ENCODE peak calls at places on chromosomes 5 and 9, in nine cellular contexts. A is H1, I is stomach, L is upper lobe of left lung, B is sigmoid colon, E is tibial nerve, W is transverse colon, J is suprapubic skin, U is GM12878. C is an unnamed sample. For H3K36me3, the result is how much of the 10 kb centered on the place peaks cover.

GRCh38 chr9:130128782-130129424 is 43.3 kb upstream of the NCS1 start:
- DNase-seq in A (no peak), I (no peak), L (no peak), B (no peak), E (peak), W (peak), J (no peak), U (peak), C (no peak)

GRCh38 chr5:39178171-39178570 is 41.2 kb downstream of the FYB1 start:
- DNase-seq in A (no peak), I (no peak), L (no peak), B (no peak), E (no peak), W (no peak), J (no peak), U (no peak), C (no peak)

GRCh38 chr5:119629339-119629738 is at the start of gene FAM170A:
- DNase-seq in A (no peak), I (no peak), L (no peak), B (no peak), E (no peak), W (no peak), J (no peak), U (no peak), C (no peak)

GRCh38 chr5:14029185-14029584 is 84.7 kb upstream of the DNAH5 start:
- DNase-seq in A (no peak), I (no peak), L (no peak), B (no peak), E (no peak), W (no peak), J (no peak), U (no peak), C (no peak)

GRCh38 chr5:140358738-140359310 is 1.2 kb upstream of the SLC4A9 start:
- DNase-seq in A (no peak), I (no peak), L (no peak), B (no peak), E (no peak), W (no peak), J (no peak), U (no peak), C (no peak)

GRCh38 chr5:102815560-102816324 is 60.6 kb downstream of the PAM start:
- DNase-seq in A (no peak), I (no peak), L (no peak), B (no peak), E (no peak), W (no peak), J (no peak), U (no peak), C (no peak)

GRCh38 chr9:114738581-114739316 is 56.8 kb upstream of the TEX48 start:
- DNase-seq in A (peak), I (peak), L (no peak), B (peak), E (peak), W (peak), J (no peak), U (peak), C (no peak)

GRCh38 chr9:136182850-136183422 is 22.0 kb downstream of the LHX3 start:
- DNase-seq in A (no peak), I (no peak), L (peak), B (no peak), E (no peak), W (no peak), J (no peak), U (no peak), C (no peak)

GRCh38 chr5:69454460-69455249 is 37.9 kb upstream of the OCLN start:
- DNase-seq in A (no peak), I (peak), L (no peak), B (no peak), E (no peak), W (peak), J (no peak), U (no peak), C (no peak)

GRCh38 chr5:147044868-147045267 is 166.3 kb upstream of the PPP2R2B start:
- DNase-seq in A (no peak), I (no peak), L (no peak), B (no peak), E (no peak), W (no peak), J (no peak), U (no peak), C (no peak)

GRCh38 chr5:131252824-131253171 is 11.1 kb upstream of the CDC42SE2 start:
- DNase-seq in A (no peak), I (peak), L (no peak), B (peak), E (peak), W (peak), J (no peak), U (peak), C (no peak)

GRCh38 chr9:4796988-4797956 is 4.5 kb downstream of the RCL1 start:
- DNase-seq in A (no peak), I (no peak), L (no peak), B (no peak), E (peak), W (no peak), J (no peak), U (no peak), C (peak)

GRCh38 chr5:41637424-41637823 is 127.0 kb upstream of the PLCXD3 start:
- DNase-seq in A (no peak), I (no peak), L (no peak), B (no peak), E (no peak), W (no peak), J (no peak), U (no peak), C (no peak)

GRCh38 chr5:20500501-20500900 is 512.5 kb upstream of the CDH18 start:
- DNase-seq in A (no peak), I (no peak), L (no peak), B (no peak), E (no peak), W (no peak), J (no peak), U (no peak), C (no peak)

DNA sequence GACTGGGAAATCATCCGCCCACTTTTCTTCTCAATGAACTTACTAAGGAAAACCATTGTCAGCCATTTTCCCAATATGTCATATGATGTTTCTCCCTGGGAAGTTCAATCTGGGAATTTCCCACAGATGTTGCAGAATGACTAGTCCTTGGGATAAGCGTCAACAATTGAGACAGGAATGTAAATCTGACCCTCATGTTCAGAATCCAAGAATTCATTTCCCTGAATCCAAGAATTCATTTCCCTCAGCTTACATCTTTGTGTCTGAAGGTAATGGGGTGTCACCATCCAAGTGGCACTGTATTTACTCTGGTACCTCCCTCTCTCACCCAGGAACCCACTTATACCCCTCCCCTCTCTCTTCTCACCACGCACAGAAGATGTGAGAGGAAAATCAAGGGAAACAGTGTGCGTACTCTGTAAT is 7.4 kb downstream of the KLF9 start:
- DNase-seq in A (no peak), I (no peak), L (no peak), B (no peak), E (no peak), W (no peak), J (no peak), U (no peak), C (no peak)
- H3K4me3 ChIP-seq in A (no peak), I (peak), L (peak), B (peak), E (peak), W (no peak), J (peak), U (no peak), C (peak)

GRCh38 chr9:101991926-101992325 is 253.5 kb upstream of the GRIN3A start:
- DNase-seq in A (no peak), I (no peak), L (no peak), B (no peak), E (no peak), W (no peak), J (no peak), U (no peak), C (no peak)

GRCh38 chr9:101999441-101999840 is 261.0 kb upstream of the GRIN3A start:
- DNase-seq in A (no peak), I (no peak), L (no peak), B (no peak), E (no peak), W (no peak), J (no peak), U (no peak), C (no peak)

GRCh38 chr9:101995231-101995630 is 256.8 kb upstream of the GRIN3A start:
- DNase-seq in A (no peak), I (no peak), L (no peak), B (no peak), E (no peak), W (no peak), J (no peak), U (no peak), C (no peak)
- TF ChIP-seq EP300 in A (no peak), I (no peak), L (no peak), B (no peak), E (no peak), W (no peak), J (no peak), U (no peak), C (no peak)

GRCh38 chr5:171867786-171868185 is 82.2 kb downstream of the SMIM23 start:
- DNase-seq in A (no peak), I (no peak), L (no peak), B (no peak), E (no peak), W (no peak), J (no peak), U (no peak), C (no peak)

GRCh38 chr5:171874210-171874609 is 88.6 kb downstream of the SMIM23 start:
- DNase-seq in A (no peak), I (no peak), L (no peak), B (no peak), E (no peak), W (no peak), J (no peak), U (no peak), C (no peak)

GRCh38 chr5:171869956-171870355 is 84.3 kb downstream of the SMIM23 start:
- DNase-seq in A (no peak), I (no peak), L (no peak), B (no peak), E (no peak), W (no peak), J (no peak), U (no peak), C (no peak)

GRCh38 chr5:171868236-171868635 is 82.6 kb downstream of the SMIM23 start:
- DNase-seq in A (no peak), I (no peak), L (no peak), B (no peak), E (no peak), W (no peak), J (no peak), U (no peak), C (no peak)

GRCh38 chr5:171872666-171873065 is 87.0 kb downstream of the SMIM23 start:
- DNase-seq in A (no peak), I (no peak), L (no peak), B (no peak), E (no peak), W (no peak), J (no peak), U (no peak), C (no peak)
- H3K36me3 ChIP-seq in A (under half), I (half or more), L (under half), B (under half), E (under half), W (under half), J (half or more), U (under half), C (under half)

GRCh38 chr5:6722015-6722414 is 8.8 kb downstream of the TENT4A start:
- DNase-seq in A (no peak), I (no peak), L (no peak), B (no peak), E (no peak), W (no peak), J (no peak), U (no peak), C (peak)
- H3K4me3 ChIP-seq in A (no peak), I (peak), L (peak), B (peak), E (no peak), W (no peak), J (peak), U (peak), C (no peak)

C was measured in ovary.